ENCODE peak calls at places on chromosomes 13 and 19, in seven cellular contexts. G, A, R, S, H, N and M are unnamed samples.

GRCh38 chr13:73248711-73249580 is 190.1 kb downstream of the KLF5 start:
- DNase-seq in G (peak), A (no peak), R (no peak), S (no peak), H (peak), N (no peak), M (no peak)

GRCh38 chr19:22945560-22945959 is 57.4 kb downstream of the ZNF728 start:
- DNase-seq in G (peak), A (no peak), R (no peak), S (no peak), H (peak), N (no peak), M (peak)

GRCh38 chr13:26508885-26509284 is 48.6 kb upstream of the WASF3 start:
- DNase-seq in G (peak), A (no peak), R (no peak), S (no peak), H (peak), N (no peak), M (no peak)

GRCh38 chr19:47284324-47284899 is 9.7 kb downstream of the INAFM1 start:
- DNase-seq in G (peak), A (no peak), R (peak), S (peak), H (peak), N (no peak), M (peak)

GRCh38 chr13:106367361-106367781 is 168.1 kb downstream of the EFNB2 start:
- DNase-seq in G (no peak), A (no peak), R (no peak), S (no peak), H (no peak), N (no peak), M (no peak)

GRCh38 chr19:13846533-13847032 is 30.4 kb upstream of the NANOS3 start:
- DNase-seq in G (peak), A (peak), R (no peak), S (peak), H (peak), N (peak), M (peak)

GRCh38 chr13:31773538-31773937 is 34.2 kb downstream of the RXFP2 start:
- DNase-seq in G (peak), A (no peak), R (no peak), S (no peak), H (peak), N (no peak), M (no peak)

GRCh38 chr13:40986328-40986856 is 32.7 kb downstream of the ELF1 start:
- DNase-seq in G (peak), A (no peak), R (no peak), S (no peak), H (no peak), N (no peak), M (no peak)

GRCh38 chr13:21015284-21015683 is 46.1 kb downstream of the LATS2 start:
- DNase-seq in G (no peak), A (no peak), R (no peak), S (no peak), H (no peak), N (no peak), M (no peak)

GRCh38 chr13:73421310-73421912 is 362.6 kb downstream of the KLF5 start:
- DNase-seq in G (no peak), A (no peak), R (no peak), S (peak), H (peak), N (peak), M (no peak)

GRCh38 chr13:79349011-79349410 is 57.0 kb downstream of the RBM26 start:
- DNase-seq in G (peak), A (no peak), R (no peak), S (no peak), H (no peak), N (no peak), M (no peak)

GRCh38 chr13:101473458-101473857 is 21.0 kb downstream of the ITGBL1 start:
- DNase-seq in G (peak), A (no peak), R (no peak), S (no peak), H (peak), N (no peak), M (no peak)

GRCh38 chr13:69935043-69935442 is 172.6 kb upstream of the ATXN8OS start:
- DNase-seq in G (no peak), A (no peak), R (no peak), S (no peak), H (peak), N (no peak), M (no peak)

GRCh38 chr19:40687525-40688016 is 2.9 kb downstream of the NUMBL start:
- DNase-seq in G (peak), A (no peak), R (no peak), S (no peak), H (no peak), N (no peak), M (peak)

GRCh38 chr19:18542936-18543813 is at the start of gene FKBP8:
- DNase-seq in G (peak), A (peak), R (peak), S (peak), H (peak), N (peak), M (peak)

GRCh38 chr19:40165362-40165937 is 25.8 kb upstream of the MAP3K10 start:
- DNase-seq in G (peak), A (peak), R (no peak), S (peak), H (peak), N (peak), M (peak)

GRCh38 chr19:18856385-18857126 is 24.8 kb downstream of the UPF1 start:
- DNase-seq in G (peak), A (no peak), R (no peak), S (no peak), H (peak), N (no peak), M (no peak)

GRCh38 chr13:94416454-94417080 is 62.9 kb downstream of the DCT start:
- DNase-seq in G (peak), A (no peak), R (peak), S (no peak), H (peak), N (no peak), M (peak)

GRCh38 chr19:32748497-32748896 is 28.9 kb downstream of the TDRD12 start:
- DNase-seq in G (no peak), A (no peak), R (peak), S (no peak), H (peak), N (no peak), M (peak)

GRCh38 chr19:47272448-47273312 is 2.0 kb upstream of the INAFM1 start:
- DNase-seq in G (peak), A (no peak), R (no peak), S (no peak), H (no peak), N (no peak), M (peak)

GRCh38 chr13:108176685-108177274 is 38.6 kb downstream of the LIG4 start:
- DNase-seq in G (peak), A (no peak), R (no peak), S (peak), H (peak), N (peak), M (peak)

GRCh38 chr19:28290963-28291657 is 921.8 kb downstream of the UQCRFS1 start:
- DNase-seq in G (no peak), A (no peak), R (no peak), S (no peak), H (no peak), N (no peak), M (no peak)

GRCh38 chr13:27954406-27954851 is 14.7 kb downstream of the CDX2 start:
- DNase-seq in G (no peak), A (no peak), R (no peak), S (no peak), H (no peak), N (no peak), M (no peak)

GRCh38 chr19:13604902-13605586 is 98.8 kb upstream of the CACNA1A start:
- DNase-seq in G (no peak), A (no peak), R (no peak), S (no peak), H (no peak), N (no peak), M (no peak)

GRCh38 chr13:112175162-112176075 is 108.5 kb downstream of the SOX1 start:
- DNase-seq in G (no peak), A (no peak), R (no peak), S (no peak), H (no peak), N (no peak), M (no peak)

GRCh38 chr13:113291997-113292862 is 4.8 kb upstream of the LAMP1 start:
- DNase-seq in G (peak), A (no peak), R (no peak), S (peak), H (no peak), N (peak), M (peak)

GRCh38 chr19:17679526-17680234 is 8.5 kb downstream of the UNC13A start:
- DNase-seq in G (no peak), A (no peak), R (no peak), S (no peak), H (no peak), N (no peak), M (no peak)

GRCh38 chr13:34698953-34699352 is 243.1 kb upstream of the NBEA start:
- DNase-seq in G (peak), A (no peak), R (no peak), S (no peak), H (peak), N (no peak), M (no peak)

GRCh38 chr13:63396746-63397145 is 1981.1 kb upstream of the PCDH20 start:
- DNase-seq in G (no peak), A (no peak), R (no peak), S (no peak), H (no peak), N (no peak), M (no peak)

GRCh38 chr19:17686027-17686511 is 2.1 kb downstream of the UNC13A start:
- DNase-seq in G (no peak), A (no peak), R (no peak), S (no peak), H (peak), N (no peak), M (peak)

GRCh38 chr19:53511933-53512374 is 26.0 kb upstream of the ZNF331 start:
- DNase-seq in G (peak), A (peak), R (no peak), S (peak), H (peak), N (no peak), M (peak)

GRCh38 chr13:44816701-44817684 is 172.3 kb downstream of the NUFIP1 start:
- DNase-seq in G (no peak), A (no peak), R (no peak), S (no peak), H (peak), N (no peak), M (no peak)

GRCh38 chr19:35742121-35742724 is at the start of gene IGFLR1:
- DNase-seq in G (no peak), A (peak), R (no peak), S (peak), H (no peak), N (peak), M (no peak)